ENCODE peak calls at places on chromosome 16, in seven cellular contexts. X is progenitor cell of endocrine pancreas, Z is HCT116, J is fibroblast of lung, G is heart right ventricle, V is astrocyte of the cerebellum, M is IMR-90. A is an unnamed sample.

GRCh38 chr16:19294156-19294649 is 8.7 kb downstream of the CLEC19A start:
- DNase-seq in X (no peak), Z (no peak), J (no peak), G (peak; percentile 20), V (no peak), M (no peak), A (peak; percentile 13)

GRCh38 chr16:88347656-88348376 is 34.9 kb upstream of the ZNF469 start:
- DNase-seq in X (no peak), Z (no peak), J (no peak), G (no peak), V (no peak), M (no peak), A (no peak)

GRCh38 chr16:19119564-19119963 is 5.8 kb downstream of the ITPRIPL2 start:
- DNase-seq in X (no peak), Z (no peak), J (peak; percentile 85), G (no peak), V (no peak), M (peak; percentile 91), A (peak; percentile 97)

GRCh38 chr16:49902908-49903307 is 47.0 kb upstream of the ZNF423 start:
- DNase-seq in X (no peak), Z (no peak), J (no peak), G (no peak), V (no peak), M (no peak), A (no peak)

GRCh38 chr16:73145166-73145565 is 97.2 kb upstream of the ZFHX3 start:
- DNase-seq in X (no peak), Z (no peak), J (no peak), G (no peak), V (no peak), M (no peak), A (no peak)

GRCh38 chr16:87324411-87325275 is 7.5 kb upstream of the C16orf95 start:
- DNase-seq in X (peak; percentile 34), Z (no peak), J (peak; percentile 10), G (no peak), V (no peak), M (peak; percentile 10), A (peak; percentile 16)

GRCh38 chr16:2046889-2047329 is 725 bp downstream of the NTHL1 start:
- DNase-seq in X (no peak), Z (no peak), J (no peak), G (no peak), V (no peak), M (no peak), A (no peak)

GRCh38 chr16:49466881-49467280 is 93.3 kb downstream of the C16orf78 start:
- DNase-seq in X (no peak), Z (no peak), J (no peak), G (no peak), V (no peak), M (no peak), A (no peak)

GRCh38 chr16:79469999-79470398 is 130.5 kb downstream of the MAF start:
- DNase-seq in X (no peak), Z (no peak), J (no peak), G (peak; percentile 25), V (no peak), M (no peak), A (no peak)

GRCh38 chr16:85829751-85830445 is 30.4 kb downstream of the COX4I1 start:
- DNase-seq in X (no peak), Z (no peak), J (no peak), G (peak; percentile 35), V (no peak), M (no peak), A (no peak)

GRCh38 chr16:3879887-3880564 is 487 bp downstream of the CREBBP start:
- DNase-seq in X (peak; percentile 44), Z (no peak), J (peak; percentile 52), G (peak; percentile 84), V (no peak), M (peak; percentile 52), A (peak; percentile 45)

GRCh38 chr16:50252874-50253510 is 13.4 kb upstream of the ADCY7 start:
- DNase-seq in X (no peak), Z (no peak), J (no peak), G (no peak), V (no peak), M (no peak), A (no peak)

GRCh38 chr16:1283996-1284592 is 25.3 kb upstream of the UBE2I start:
- DNase-seq in X (no peak), Z (no peak), J (no peak), G (no peak), V (no peak), M (no peak), A (no peak)

GRCh38 chr16:81752225-81752875 is 26.7 kb upstream of the PLCG2 start:
- DNase-seq in X (no peak), Z (no peak), J (peak; percentile 31), G (peak; percentile 56), V (no peak), M (no peak), A (no peak)

GRCh38 chr16:68715471-68715870 is 21.6 kb upstream of the CDH1 start:
- DNase-seq in X (no peak), Z (no peak), J (no peak), G (no peak), V (peak; percentile 15), M (no peak), A (no peak)

GRCh38 chr16:88784074-88784855 is 755 bp downstream of the PIEZO1 start:
- DNase-seq in X (peak; percentile 62), Z (no peak), J (peak; percentile 75), G (peak; percentile 72), V (peak; percentile 41), M (peak; percentile 72), A (peak; percentile 72)

GRCh38 chr16:30157214-30157613 is 26.2 kb upstream of the CORO1A start:
- DNase-seq in X (no peak), Z (no peak), J (no peak), G (no peak), V (no peak), M (no peak), A (no peak)

GRCh38 chr16:66152841-66153525 is 213.5 kb upstream of the CDH5 start:
- DNase-seq in X (no peak), Z (no peak), J (peak; percentile 93), G (no peak), V (peak; percentile 86), M (peak; percentile 89), A (peak; percentile 17)

GRCh38 chr16:54242199-54242598 is 44.4 kb downstream of the IRX3 start:
- DNase-seq in X (no peak), Z (peak; percentile 41), J (no peak), G (no peak), V (no peak), M (no peak), A (no peak)

GRCh38 chr16:3949946-3950342 is 69.4 kb upstream of the CREBBP start:
- DNase-seq in X (no peak), Z (no peak), J (no peak), G (no peak), V (no peak), M (no peak), A (no peak)

GRCh38 chr16:3285131-3285530 is 1.8 kb downstream of the ZNF263 start:
- DNase-seq in X (no peak), Z (no peak), J (no peak), G (no peak), V (no peak), M (no peak), A (no peak)

GRCh38 chr16:87690911-87691685 is 74.7 kb downstream of the KLHDC4 start:
- DNase-seq in X (no peak), Z (no peak), J (no peak), G (no peak), V (no peak), M (no peak), A (no peak)

GRCh38 chr16:85662036-85662812 is 26.5 kb downstream of the GINS2 start:
- DNase-seq in X (no peak), Z (no peak), J (no peak), G (no peak), V (no peak), M (no peak), A (no peak)

GRCh38 chr16:46629331-46629843 is 8.2 kb upstream of the SHCBP1 start:
- DNase-seq in X (no peak), Z (peak; percentile 59), J (peak; percentile 49), G (no peak), V (no peak), M (peak; percentile 60), A (peak; percentile 77)

GRCh38 chr16:2429771-2430663 is 770 bp downstream of the CCNF start:
- DNase-seq in X (no peak), Z (no peak), J (peak; percentile 9), G (no peak), V (no peak), M (peak; percentile 19), A (no peak)

GRCh38 chr16:6663668-6664067 is 669.0 kb upstream of the RBFOX1 start:
- DNase-seq in X (no peak), Z (no peak), J (no peak), G (no peak), V (no peak), M (no peak), A (no peak)

GRCh38 chr16:24925163-24925562 is 79.4 kb downstream of the SLC5A11 start:
- DNase-seq in X (no peak), Z (no peak), J (no peak), G (no peak), V (no peak), M (no peak), A (no peak)

GRCh38 chr16:48173877-48174276 is 18.1 kb upstream of the ABCC12 start:
- DNase-seq in X (no peak), Z (no peak), J (no peak), G (no peak), V (no peak), M (no peak), A (peak; percentile 20)
- TF ChIP-seq CTCF in X (no peak), Z (no peak), J (no peak), G (no peak), V (no peak), M (no peak), A (no peak)

GRCh38 chr16:51374346-51374745 is 223.3 kb upstream of the SALL1 start:
- DNase-seq in X (no peak), Z (no peak), J (peak; percentile 91), G (no peak), V (peak; percentile 86), M (peak; percentile 81), A (peak; percentile 87)

GRCh38 chr16:51374790-51375189 is 223.7 kb upstream of the SALL1 start:
- DNase-seq in X (no peak), Z (no peak), J (no peak), G (no peak), V (no peak), M (no peak), A (no peak)

GRCh38 chr16:51376080-51376479 is 225.0 kb upstream of the SALL1 start:
- DNase-seq in X (no peak), Z (no peak), J (no peak), G (no peak), V (no peak), M (no peak), A (no peak)
- TF ChIP-seq CTCF in X (no peak), Z (peak; percentile 3), J (no peak), G (no peak), V (no peak), M (no peak), A (peak; percentile 23)

GRCh38 chr16:56793504-56793903 is 63.6 kb downstream of the NUP93 start:
- DNase-seq in X (no peak), Z (no peak), J (no peak), G (no peak), V (peak; percentile 27), M (peak; percentile 51), A (peak; percentile 33)
- TF ChIP-seq CTCF in X (peak; percentile 49), Z (peak; percentile 43), J (peak; percentile 45), G (peak; percentile 27), V (peak; percentile 60), M (peak; percentile 68), A (peak; percentile 39)

DNA sequence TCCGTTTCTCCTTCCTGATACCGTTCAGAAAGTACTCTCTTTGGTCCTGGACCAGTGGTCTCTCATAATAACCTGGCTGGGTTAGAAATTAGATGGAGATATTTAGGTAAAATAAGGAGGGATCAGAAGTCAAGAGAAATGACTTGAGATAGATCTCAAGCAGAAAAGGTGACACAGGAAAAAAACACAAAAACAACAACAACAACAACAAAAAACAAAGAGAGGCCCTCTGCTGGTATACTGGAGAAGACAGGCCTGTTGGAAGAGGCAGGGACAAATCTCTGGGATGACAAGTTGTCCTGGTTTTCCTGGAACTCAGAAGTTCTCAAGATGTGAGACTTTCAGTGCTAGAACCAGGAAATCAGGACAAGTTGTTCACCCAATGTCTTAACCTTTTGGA is 430.5 kb downstream of the SHISA9 start:
- DNase-seq in X (no peak), Z (no peak), J (no peak), G (no peak), V (no peak), M (no peak), A (no peak)
- TF ChIP-seq CTCF in X (no peak), Z (peak; percentile 3), J (no peak), G (no peak), V (peak; percentile 19), M (no peak), A (peak; percentile 1)

A was measured in fibroblast of mammary gland.